ENCODE peak calls at places on chromosomes 16 and 17, in four cellular contexts. I is H1, B is tibial nerve, P is mesenchymal stem cell. J is an unnamed sample.

GRCh38 chr16:77739493-77739892 is 17.2 kb downstream of the NUDT7 start:
- DNase-seq in I (no peak), B (no peak), P (no peak), J (no peak)

GRCh38 chr17:5584383-5584951 is at the start of gene NLRP1:
- DNase-seq in I (no peak), B (peak; percentile 77), P (peak; percentile 91), J (peak; percentile 95)

GRCh38 chr17:75539969-75540729 is 14.7 kb downstream of the LLGL2 start:
- DNase-seq in I (no peak), B (no peak), P (no peak), J (no peak)

GRCh38 chr16:20383106-20384029 is 21.2 kb downstream of the PDILT start:
- DNase-seq in I (peak; percentile 67), B (no peak), P (peak; percentile 45), J (no peak)

GRCh38 chr17:45052052-45052772 is 780 bp upstream of the DCAKD start:
- DNase-seq in I (no peak), B (no peak), P (peak; percentile 47), J (peak; percentile 75)

GRCh38 chr17:17551361-17551760 is 40.1 kb downstream of the PEMT start:
- DNase-seq in I (no peak), B (no peak), P (peak; percentile 14), J (no peak)

GRCh38 chr17:71085238-71086033 is 916.1 kb downstream of the KCNJ2 start:
- DNase-seq in I (no peak), B (no peak), P (no peak), J (no peak)

GRCh38 chr17:42201155-42201772 is 7.0 kb upstream of the GHDC start:
- DNase-seq in I (no peak), B (no peak), P (no peak), J (no peak)

GRCh38 chr17:64687959-64688358 is 25.9 kb upstream of the SMURF2 start:
- DNase-seq in I (no peak), B (no peak), P (no peak), J (no peak)

GRCh38 chr17:29159286-29159860 is 20.8 kb downstream of the MYO18A start:
- DNase-seq in I (no peak), B (no peak), P (no peak), J (peak; percentile 9)

GRCh38 chr17:29157310-29157709 is 22.9 kb downstream of the MYO18A start:
- DNase-seq in I (no peak), B (no peak), P (no peak), J (no peak)

GRCh38 chr17:29156781-29157180 is 23.4 kb downstream of the MYO18A start:
- DNase-seq in I (no peak), B (no peak), P (no peak), J (no peak)

GRCh38 chr17:29158515-29159275 is 21.5 kb downstream of the MYO18A start:
- DNase-seq in I (no peak), B (no peak), P (peak; percentile 67), J (peak; percentile 77)

DNA sequence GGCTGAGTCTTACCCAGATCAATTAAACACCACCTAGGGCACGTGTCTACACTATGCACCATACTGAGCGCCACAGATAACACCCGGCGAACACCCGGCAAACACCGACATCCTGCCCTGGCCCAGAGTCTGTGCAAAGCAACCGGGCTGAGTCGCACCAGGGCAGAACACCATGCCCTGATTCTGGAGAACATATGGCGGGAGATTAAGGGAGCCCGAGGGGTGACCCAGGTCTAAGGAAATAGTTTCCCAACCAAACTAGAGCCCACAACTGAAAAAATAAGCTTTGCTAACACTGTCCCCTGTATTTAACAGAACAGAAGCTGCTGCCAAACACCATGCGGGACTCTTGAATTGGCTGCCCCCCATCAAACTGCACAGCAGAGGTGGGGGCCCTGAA is 22.1 kb downstream of the MYO18A start:
- DNase-seq in I (no peak), B (no peak), P (no peak), J (no peak)
- H3K27ac ChIP-seq in I (no peak overlapping the region), B (peak overlapping the region; percentile 65), P (peak overlapping the region; percentile 57), J (no peak overlapping the region)

DNA sequence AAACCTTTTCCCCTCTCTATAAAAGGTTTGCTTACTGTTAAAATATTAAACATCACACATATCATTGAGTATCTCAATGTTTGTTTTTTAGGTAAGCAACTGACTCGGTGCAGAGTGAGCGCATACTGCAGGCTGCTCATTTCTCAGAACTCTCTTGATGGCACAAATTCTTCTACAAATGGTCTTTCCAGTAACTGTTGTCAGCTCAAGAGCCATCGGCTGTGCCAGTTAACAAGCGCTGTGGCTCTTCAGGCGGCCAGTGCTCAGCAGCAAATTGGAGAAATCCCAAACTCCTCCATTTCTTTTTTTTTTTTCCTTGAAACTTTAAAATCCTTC is 8.6 kb downstream of the ABCA3 start:
- DNase-seq in I (no peak), B (no peak), P (no peak), J (no peak)
- H3K4me1 ChIP-seq in I (no peaks in the 10 kb centered on the region), B (no peaks in the 10 kb centered on the region), P (peaks cover 4% of the 10 kb centered on the region), J (no peaks in the 10 kb centered on the region)

GRCh38 chr16:762049-762513 is 1.5 kb downstream of the MSLN start:
- DNase-seq in I (no peak), B (no peak), P (no peak), J (no peak)
- H3K27ac ChIP-seq in I (no peak overlapping the region), B (no peak overlapping the region), P (no peak overlapping the region), J (no peak overlapping the region)

DNA sequence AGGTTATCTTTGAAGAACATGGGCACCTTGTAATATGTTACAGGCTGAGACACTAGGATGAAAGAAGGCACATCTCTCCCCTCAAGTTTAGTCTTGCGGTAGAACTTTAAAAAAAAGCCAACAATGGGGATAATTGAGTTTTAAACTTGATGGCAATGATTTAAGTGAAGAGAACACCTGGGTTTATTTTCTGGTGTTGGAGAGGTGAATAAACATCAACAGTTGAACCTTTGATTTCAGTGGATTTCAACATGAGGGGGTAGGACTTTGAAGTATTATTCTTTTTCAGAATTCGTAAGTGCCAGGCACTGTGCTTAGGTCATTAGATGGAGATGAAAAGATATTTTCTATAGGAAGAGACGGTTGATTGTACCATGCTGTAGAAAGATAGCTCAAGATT is 22.3 kb downstream of the HAPSTR1 start:
- DNase-seq in I (no peak), B (no peak), P (no peak), J (no peak)
- H3K4me1 ChIP-seq in I (peaks cover 5% of the 10 kb centered on the region), B (peaks cover 69% of the 10 kb centered on the region), P (peaks cover 14% of the 10 kb centered on the region), J (peaks cover 3% of the 10 kb centered on the region)

DNA sequence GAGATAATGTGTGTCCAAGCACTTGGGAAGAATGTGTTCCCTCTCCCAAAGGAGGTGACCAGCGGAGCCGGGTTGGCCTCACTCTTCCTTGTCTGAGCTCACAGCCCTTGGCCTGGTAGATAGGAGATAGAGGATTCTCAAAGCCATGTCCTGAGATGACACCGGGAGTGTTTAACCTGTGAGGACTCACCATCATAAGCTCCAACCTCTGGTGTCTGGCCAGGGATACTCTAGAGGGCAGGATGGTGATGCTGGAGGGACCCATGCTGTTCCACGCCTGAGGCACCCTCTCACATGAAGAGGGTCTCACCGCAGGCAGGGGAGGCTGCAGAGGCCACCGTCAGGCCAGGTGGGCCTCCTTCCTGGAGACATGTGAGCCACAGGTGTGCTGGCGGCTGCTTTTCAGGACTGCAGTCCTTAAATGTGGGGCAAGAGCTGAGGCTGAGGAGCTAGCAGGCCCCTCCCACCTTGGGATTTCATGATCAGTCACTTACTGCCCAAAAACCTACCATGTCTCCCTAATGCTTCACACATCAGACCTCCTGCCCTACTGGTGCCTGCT is 6.6 kb upstream of the ZNF629 start:
- DNase-seq in I (no peak), B (no peak), P (no peak), J (no peak)
- H3K27ac ChIP-seq in I (no peak overlapping the region), B (no peak overlapping the region), P (no peak overlapping the region), J (no peak overlapping the region)